ENCODE peak calls at places on chromosome 12, in ten cellular contexts. W, R, N, A, E, L, F, P, M and K are unnamed samples.

GRCh38 chr12:108826807-108827721 is 30.3 kb downstream of the SSH1 start:
- DNase-seq in W (no peak), R (no peak), N (no peak), A (no peak), E (peak; percentile 55), L (no peak), F (no peak), P (no peak), M (peak; percentile 41), K (no peak)

GRCh38 chr12:130127527-130127908 is 34.7 kb upstream of the FZD10 start:
- DNase-seq in W (no peak), R (peak; percentile 46), N (peak; percentile 57), A (no peak), E (peak; percentile 4), L (no peak), F (no peak), P (peak; percentile 14), M (no peak), K (no peak)

GRCh38 chr12:101536069-101536674 is 58.6 kb upstream of the MYBPC1 start:
- DNase-seq in W (no peak), R (no peak), N (no peak), A (no peak), E (no peak), L (no peak), F (no peak), P (no peak), M (no peak), K (no peak)

GRCh38 chr12:58249610-58250009 is 308.2 kb downstream of the ATP23 start:
- DNase-seq in W (no peak), R (no peak), N (no peak), A (no peak), E (no peak), L (no peak), F (no peak), P (no peak), M (no peak), K (no peak)

GRCh38 chr12:124545508-124546418 is 21.6 kb downstream of the NCOR2 start:
- DNase-seq in W (peak; percentile 69), R (no peak), N (no peak), A (no peak), E (peak; percentile 85), L (no peak), F (no peak), P (no peak), M (no peak), K (peak; percentile 83)

GRCh38 chr12:94560416-94561221 is 89.7 kb downstream of the TMCC3 start:
- DNase-seq in W (peak; percentile 47), R (peak; percentile 24), N (no peak), A (no peak), E (peak; percentile 80), L (peak; percentile 22), F (peak; percentile 35), P (no peak), M (peak; percentile 60), K (peak; percentile 52)

GRCh38 chr12:27971606-27972005 is 927 bp downstream of the PTHLH start:
- DNase-seq in W (no peak), R (no peak), N (no peak), A (no peak), E (no peak), L (no peak), F (no peak), P (no peak), M (no peak), K (no peak)

GRCh38 chr12:47715877-47716548 is 9.3 kb downstream of the ENDOU start:
- DNase-seq in W (peak; percentile 47), R (no peak), N (peak; percentile 54), A (no peak), E (no peak), L (no peak), F (no peak), P (no peak), M (no peak), K (no peak)

GRCh38 chr12:9106067-9106466 is 9.7 kb downstream of the A2M start:
- DNase-seq in W (no peak), R (no peak), N (no peak), A (no peak), E (no peak), L (no peak), F (no peak), P (no peak), M (no peak), K (no peak)

GRCh38 chr12:32820376-32820931 is 64.8 kb upstream of the YARS2 start:
- DNase-seq in W (no peak), R (no peak), N (no peak), A (no peak), E (no peak), L (no peak), F (no peak), P (no peak), M (no peak), K (no peak)

GRCh38 chr12:11836282-11836963 is 186.9 kb downstream of the ETV6 start:
- DNase-seq in W (no peak), R (no peak), N (no peak), A (no peak), E (peak; percentile 89), L (no peak), F (no peak), P (no peak), M (no peak), K (peak; percentile 67)

GRCh38 chr12:29102739-29103138 is 46.3 kb upstream of the FAR2 start:
- DNase-seq in W (no peak), R (no peak), N (no peak), A (no peak), E (no peak), L (no peak), F (no peak), P (no peak), M (no peak), K (no peak)
- H3K27ac ChIP-seq in W (no peak overlapping the region), R (no peak overlapping the region), N (no peak overlapping the region), A (no peak overlapping the region), E (peak overlapping the region; percentile 77), L (no peak overlapping the region), F (no peak overlapping the region), P (no peak overlapping the region), M (peak overlapping the region; percentile 61), K (no peak overlapping the region)

DNA sequence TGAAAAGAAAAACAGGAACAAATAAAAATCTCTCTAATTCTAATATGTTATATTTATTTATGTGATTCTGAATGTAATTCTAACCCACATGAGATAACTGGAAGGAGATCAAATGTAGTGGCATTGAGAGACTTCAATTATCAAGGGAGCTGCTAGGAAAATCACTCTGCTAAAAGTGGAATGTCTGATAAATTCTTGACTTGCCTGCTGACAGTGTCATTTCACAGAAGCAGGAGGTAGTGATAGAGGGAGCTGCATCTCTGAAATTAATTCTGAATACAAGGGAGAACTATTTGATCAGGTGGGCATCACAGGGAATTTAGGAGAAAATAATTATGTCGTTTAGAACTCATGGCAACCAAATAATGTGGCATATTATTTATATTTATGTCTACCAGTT is 303.6 kb downstream of the BCAT1 start:
- DNase-seq in W (no peak), R (no peak), N (no peak), A (no peak), E (no peak), L (no peak), F (no peak), P (no peak), M (no peak), K (no peak)
- TF ChIP-seq POLR2A in W (no peak), R (no peak), N (no peak), A (no peak), E (no peak), L (no peak), F (no peak), P (no peak), M (no peak), K (no peak)

GRCh38 chr12:57146092-57146491 is 1.3 kb downstream of the LRP1-AS start:
- DNase-seq in W (no peak), R (no peak), N (no peak), A (no peak), E (no peak), L (no peak), F (no peak), P (no peak), M (no peak), K (no peak)

GRCh38 chr12:57145460-57146059 is 1.9 kb downstream of the LRP1-AS start:
- DNase-seq in W (no peak), R (no peak), N (no peak), A (no peak), E (no peak), L (no peak), F (no peak), P (no peak), M (no peak), K (no peak)

GRCh38 chr12:57147641-57147944 is 174 bp upstream of the LRP1-AS start:
- DNase-seq in W (no peak), R (no peak), N (peak; percentile 62), A (no peak), E (no peak), L (no peak), F (no peak), P (no peak), M (no peak), K (no peak)

GRCh38 chr12:57148469-57149308 is 1.3 kb upstream of the LRP1-AS start:
- DNase-seq in W (no peak), R (peak; percentile 38), N (peak; percentile 86), A (peak; percentile 88), E (no peak), L (no peak), F (no peak), P (no peak), M (peak; percentile 66), K (peak; percentile 74)

GRCh38 chr12:57146925-57147640 is at the start of gene LRP1-AS:
- DNase-seq in W (no peak), R (no peak), N (no peak), A (no peak), E (no peak), L (no peak), F (no peak), P (no peak), M (peak; percentile 69), K (no peak)
- H3K4me1 ChIP-seq in W (peaks cover 65% of the 10 kb centered on the region), R (peaks cover 15% of the 10 kb centered on the region), N (peaks cover 44% of the 10 kb centered on the region), A (peaks cover 80% of the 10 kb centered on the region), E (peaks cover 28% of the 10 kb centered on the region), L (no peaks in the 10 kb centered on the region), F (no peaks in the 10 kb centered on the region), P (peaks cover 28% of the 10 kb centered on the region), M (peaks cover 19% of the 10 kb centered on the region), K (peaks cover 53% of the 10 kb centered on the region)

GRCh38 chr12:1663440-1664132 is 27.3 kb upstream of the ADIPOR2 start:
- DNase-seq in W (no peak), R (no peak), N (no peak), A (no peak), E (no peak), L (no peak), F (no peak), P (no peak), M (no peak), K (no peak)

GRCh38 chr12:1665366-1665765 is 25.5 kb upstream of the ADIPOR2 start:
- DNase-seq in W (no peak), R (no peak), N (no peak), A (no peak), E (no peak), L (no peak), F (no peak), P (no peak), M (no peak), K (no peak)

GRCh38 chr12:1662761-1663439 is 28.0 kb upstream of the ADIPOR2 start:
- DNase-seq in W (peak; percentile 64), R (peak; percentile 52), N (peak; percentile 27), A (peak; percentile 86), E (peak; percentile 82), L (peak; percentile 38), F (peak; percentile 87), P (peak; percentile 91), M (peak; percentile 88), K (peak; percentile 80)

GRCh38 chr12:1660304-1661187 is 30.3 kb upstream of the ADIPOR2 start:
- DNase-seq in W (peak; percentile 81), R (peak; percentile 89), N (peak; percentile 65), A (peak; percentile 94), E (no peak), L (peak; percentile 81), F (no peak), P (peak; percentile 22), M (peak; percentile 95), K (peak; percentile 96)

GRCh38 chr12:1661553-1662335 is 29.1 kb upstream of the ADIPOR2 start:
- DNase-seq in W (peak; percentile 95), R (peak; percentile 84), N (peak; percentile 82), A (peak; percentile 98), E (peak; percentile 96), L (peak; percentile 82), F (peak; percentile 89), P (peak; percentile 91), M (peak; percentile 97), K (peak; percentile 97)
- H3K27ac ChIP-seq in W (peak overlapping the region; percentile 87), R (peak overlapping the region; percentile 95), N (peak overlapping the region; percentile 81), A (peak overlapping the region; percentile 89), E (peak overlapping the region; percentile 87), L (peak overlapping the region; percentile 87), F (peak overlapping the region; percentile 46), P (peak overlapping the region; percentile 60), M (peak overlapping the region; percentile 97), K (peak overlapping the region; percentile 100)